ENCODE peak calls at places on chromosomes 2 and 18, in eight cellular contexts. O, G, T, P, Z, E, M and C are unnamed samples.

GRCh38 chr2:69790601-69790959 is 38.9 kb upstream of the GMCL1 start:
- DNase-seq in O (no peak), G (no peak), T (no peak), P (no peak), Z (no peak), E (no peak), M (no peak), C (no peak)

GRCh38 chr2:232622563-232622962 is 10.8 kb upstream of the EFHD1 start:
- DNase-seq in O (peak), G (no peak), T (no peak), P (no peak), Z (no peak), E (no peak), M (no peak), C (no peak)

GRCh38 chr2:190136259-190136658 is 73.7 kb upstream of the MSTN start:
- DNase-seq in O (no peak), G (no peak), T (no peak), P (no peak), Z (no peak), E (no peak), M (no peak), C (no peak)

GRCh38 chr18:34821669-34822210 is 111.6 kb downstream of the DTNA start:
- DNase-seq in O (no peak), G (no peak), T (no peak), P (no peak), Z (no peak), E (no peak), M (no peak), C (no peak)

GRCh38 chr2:73020657-73021370 is 50.7 kb downstream of the SFXN5 start:
- DNase-seq in O (peak), G (no peak), T (no peak), P (no peak), Z (no peak), E (peak), M (peak), C (no peak)

GRCh38 chr2:235390108-235390815 is 103.6 kb upstream of the AGAP1 start:
- DNase-seq in O (no peak), G (no peak), T (no peak), P (no peak), Z (peak), E (no peak), M (no peak), C (peak)

GRCh38 chr2:161120775-161121174 is 39.5 kb upstream of the TANK start:
- DNase-seq in O (no peak), G (no peak), T (no peak), P (no peak), Z (no peak), E (no peak), M (no peak), C (no peak)

GRCh38 chr2:174014699-174015070 is 49.5 kb upstream of the SP3 start:
- DNase-seq in O (no peak), G (no peak), T (peak), P (no peak), Z (no peak), E (no peak), M (no peak), C (no peak)

GRCh38 chr18:76765649-76766048 is 56.7 kb upstream of the ZNF236 start:
- DNase-seq in O (no peak), G (no peak), T (no peak), P (no peak), Z (no peak), E (no peak), M (no peak), C (no peak)

GRCh38 chr2:226904592-226904991 is 68.7 kb downstream of the RHBDD1 start:
- DNase-seq in O (no peak), G (no peak), T (no peak), P (no peak), Z (no peak), E (no peak), M (no peak), C (peak)

GRCh38 chr2:105330681-105331375 is 1.3 kb upstream of the TGFBRAP1 start:
- DNase-seq in O (no peak), G (no peak), T (no peak), P (no peak), Z (no peak), E (no peak), M (no peak), C (peak)

GRCh38 chr2:172168917-172169346 is 66.2 kb upstream of the DLX2 start:
- DNase-seq in O (no peak), G (no peak), T (no peak), P (no peak), Z (no peak), E (peak), M (no peak), C (no peak)

GRCh38 chr2:58215429-58215828 is 25.7 kb downstream of the FANCL start:
- DNase-seq in O (no peak), G (no peak), T (no peak), P (no peak), Z (no peak), E (peak), M (peak), C (no peak)

GRCh38 chr2:205650450-205650849 is 31.9 kb upstream of the NRP2 start:
- DNase-seq in O (no peak), G (no peak), T (peak), P (peak), Z (no peak), E (peak), M (peak), C (no peak)

GRCh38 chr2:50492452-50492851 is 539.5 kb downstream of the NRXN1 start:
- DNase-seq in O (no peak), G (no peak), T (peak), P (peak), Z (no peak), E (peak), M (peak), C (peak)

GRCh38 chr2:50490991-50491390 is 540.9 kb downstream of the NRXN1 start:
- DNase-seq in O (no peak), G (no peak), T (no peak), P (no peak), Z (no peak), E (no peak), M (no peak), C (peak)

DNA sequence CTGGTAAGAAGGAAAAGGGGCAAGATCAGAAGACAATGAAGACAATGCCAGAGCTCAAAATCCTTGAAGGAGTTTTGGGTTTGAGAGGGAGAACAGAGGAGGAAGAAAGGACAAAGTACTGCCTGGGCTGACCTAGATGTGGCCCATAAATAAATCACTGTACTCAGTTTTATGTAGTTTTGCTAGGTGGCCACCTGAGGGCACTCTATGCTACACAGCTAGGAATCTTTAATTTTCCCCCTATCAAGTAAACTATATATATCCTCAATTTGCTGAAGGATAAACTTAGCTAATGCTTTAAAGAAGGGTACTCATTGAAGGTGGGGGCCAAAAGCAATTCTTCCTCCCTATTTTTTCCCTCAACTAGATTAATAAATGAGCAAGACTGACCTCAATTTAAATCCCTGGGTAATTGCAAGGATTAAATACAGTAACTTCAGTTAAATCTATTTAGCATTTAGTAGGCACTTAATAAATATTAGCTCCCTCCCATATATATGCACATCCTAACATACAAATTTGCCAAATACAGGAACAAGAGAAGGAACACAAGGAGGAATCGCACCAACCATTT is 540.3 kb downstream of the NRXN1 start:
- DNase-seq in O (no peak), G (no peak), T (peak), P (peak), Z (no peak), E (peak), M (peak), C (peak)
- H3K4me3 ChIP-seq in O (no peak), G (no peak), T (peak), P (no peak), Z (no peak), E (no peak), M (no peak), C (no peak)

GRCh38 chr2:6945087-6945813 is 28.0 kb downstream of the RNF144A start:
- DNase-seq in O (no peak), G (no peak), T (no peak), P (no peak), Z (no peak), E (no peak), M (no peak), C (peak)

GRCh38 chr2:6945821-6946220 is 28.6 kb downstream of the RNF144A start:
- DNase-seq in O (no peak), G (no peak), T (no peak), P (no peak), Z (no peak), E (no peak), M (no peak), C (no peak)

GRCh38 chr2:6948081-6949008 is 31.1 kb downstream of the RNF144A start:
- DNase-seq in O (no peak), G (no peak), T (peak), P (no peak), Z (no peak), E (no peak), M (no peak), C (no peak)

GRCh38 chr2:6944546-6944945 is 27.3 kb downstream of the RNF144A start:
- DNase-seq in O (no peak), G (no peak), T (no peak), P (no peak), Z (no peak), E (no peak), M (no peak), C (no peak)

DNA sequence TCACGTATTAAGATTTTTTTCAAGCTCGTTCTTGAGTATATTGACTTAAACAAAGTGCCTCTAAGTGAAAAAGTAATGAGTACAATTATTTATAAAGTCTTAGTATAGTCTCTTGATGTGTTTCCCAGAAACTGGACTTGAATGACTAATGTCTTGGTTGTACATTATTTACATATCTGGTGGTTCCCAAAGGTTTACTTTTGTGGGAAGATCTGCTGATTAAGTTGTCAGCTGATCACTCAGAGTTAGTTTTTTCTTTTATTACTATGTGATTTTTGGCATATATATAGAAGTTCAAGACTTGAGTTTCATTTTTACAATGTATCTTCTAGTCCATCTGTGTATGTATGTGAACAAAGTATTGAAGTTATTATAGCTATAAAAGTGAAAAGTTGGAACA is 29.5 kb downstream of the RNF144A start:
- DNase-seq in O (no peak), G (no peak), T (no peak), P (no peak), Z (no peak), E (peak), M (peak), C (no peak)
- H3K4me3 ChIP-seq in O (no peak), G (no peak), T (no peak), P (no peak), Z (no peak), E (no peak), M (no peak), C (no peak)

GRCh38 chr2:20143263-20143662 is 81.7 kb downstream of the SDC1 start:
- DNase-seq in O (no peak), G (no peak), T (no peak), P (no peak), Z (no peak), E (no peak), M (peak), C (no peak)

GRCh38 chr2:20141056-20141762 is 83.7 kb downstream of the SDC1 start:
- DNase-seq in O (peak), G (peak), T (no peak), P (no peak), Z (no peak), E (peak), M (peak), C (no peak)

GRCh38 chr2:20140321-20141055 is 84.4 kb downstream of the SDC1 start:
- DNase-seq in O (no peak), G (no peak), T (no peak), P (no peak), Z (no peak), E (no peak), M (no peak), C (no peak)

GRCh38 chr2:20139828-20140227 is 85.1 kb downstream of the SDC1 start:
- DNase-seq in O (no peak), G (no peak), T (no peak), P (no peak), Z (no peak), E (no peak), M (no peak), C (no peak)

GRCh38 chr2:20141806-20142205 is 83.1 kb downstream of the SDC1 start:
- DNase-seq in O (no peak), G (no peak), T (no peak), P (no peak), Z (no peak), E (no peak), M (no peak), C (no peak)
- H3K4me3 ChIP-seq in O (no peak), G (no peak), T (no peak), P (no peak), Z (no peak), E (no peak), M (no peak), C (no peak)

GRCh38 chr2:119180891-119181290 is 22.3 kb upstream of the C1QL2 start:
- DNase-seq in O (no peak), G (no peak), T (no peak), P (no peak), Z (no peak), E (no peak), M (no peak), C (no peak)

GRCh38 chr2:119181391-119181790 is 22.8 kb upstream of the C1QL2 start:
- DNase-seq in O (no peak), G (no peak), T (no peak), P (no peak), Z (no peak), E (no peak), M (no peak), C (no peak)

GRCh38 chr2:119179951-119180350 is 21.4 kb upstream of the C1QL2 start:
- DNase-seq in O (no peak), G (no peak), T (no peak), P (no peak), Z (no peak), E (no peak), M (peak), C (no peak)

GRCh38 chr2:119184512-119184911 is 26.0 kb upstream of the C1QL2 start:
- DNase-seq in O (no peak), G (no peak), T (no peak), P (no peak), Z (no peak), E (no peak), M (no peak), C (no peak)

GRCh38 chr2:119182046-119182445 is 23.5 kb upstream of the C1QL2 start:
- DNase-seq in O (no peak), G (no peak), T (no peak), P (no peak), Z (no peak), E (no peak), M (no peak), C (no peak)
- H3K4me3 ChIP-seq in O (no peak), G (no peak), T (no peak), P (no peak), Z (no peak), E (no peak), M (no peak), C (no peak)

GRCh38 chr2:108607706-108608301 is 73.5 kb downstream of the LIMS1 start:
- DNase-seq in O (no peak), G (no peak), T (peak), P (no peak), Z (peak), E (peak), M (no peak), C (peak)

GRCh38 chr2:108602422-108602821 is 68.2 kb downstream of the LIMS1 start:
- DNase-seq in O (no peak), G (no peak), T (no peak), P (no peak), Z (no peak), E (no peak), M (no peak), C (no peak)

GRCh38 chr2:108611021-108611420 is 76.8 kb downstream of the LIMS1 start:
- DNase-seq in O (no peak), G (no peak), T (no peak), P (no peak), Z (no peak), E (no peak), M (no peak), C (peak)

GRCh38 chr2:108604196-108604595 is 69.9 kb downstream of the LIMS1 start:
- DNase-seq in O (no peak), G (no peak), T (no peak), P (no peak), Z (no peak), E (no peak), M (no peak), C (no peak)

GRCh38 chr2:108605947-108606346 is 71.7 kb downstream of the LIMS1 start:
- DNase-seq in O (no peak), G (no peak), T (no peak), P (no peak), Z (no peak), E (no peak), M (no peak), C (peak)
- H3K4me3 ChIP-seq in O (no peak), G (no peak), T (no peak), P (no peak), Z (no peak), E (no peak), M (no peak), C (no peak)